ENCODE peak calls at places on chromosomes 12 and 14, in six cellular contexts. One of them, this sample, is unnamed. For H3F3A and H3K4me1, the result is how much of the 10 kb centered on the place peaks cover.

GRCh38 chr12:57483466-57483865 is 3.8 kb upstream of the ARHGAP9 start:
- DNase-seq in PC-9: no peak
- DNase-seq in neural progenitor cell: no peak
- DNase-seq in GM23248: peak
- DNase-seq in PC-3: no peak
- DNase-seq in GM23338: peak
- DNase-seq in this sample: no peak

GRCh38 chr12:49883065-49883464 is 20.6 kb downstream of the FAIM2 start:
- DNase-seq in PC-9: no peak
- DNase-seq in neural progenitor cell: peak
- DNase-seq in GM23338: peak
- DNase-seq in GM23248: no peak
- DNase-seq in PC-3: no peak
- DNase-seq in this sample: no peak

GRCh38 chr12:107468182-107468581 is 217.4 kb upstream of the PWP1 start:
- DNase-seq in PC-9: no peak
- DNase-seq in GM23248: no peak
- DNase-seq in PC-3: no peak
- DNase-seq in neural progenitor cell: no peak
- DNase-seq in GM23338: peak
- DNase-seq in this sample: no peak

GRCh38 chr12:47736877-47737676 is 11.8 kb upstream of the ENDOU start:
- DNase-seq in GM23248: peak
- DNase-seq in GM23338: no peak
- DNase-seq in neural progenitor cell: no peak
- DNase-seq in PC-3: no peak
- DNase-seq in PC-9: no peak
- DNase-seq in this sample: no peak

GRCh38 chr12:121202407-121203355 is 7.2 kb upstream of the P2RX4 start:
- DNase-seq in PC-3: no peak
- DNase-seq in GM23338: no peak
- DNase-seq in neural progenitor cell: no peak
- DNase-seq in PC-9: no peak
- DNase-seq in GM23248: no peak
- DNase-seq in this sample: no peak

GRCh38 chr12:106139422-106140141 is 828 bp upstream of the NUAK1 start:
- DNase-seq in PC-9: peak
- DNase-seq in PC-3: peak
- DNase-seq in GM23248: peak
- DNase-seq in neural progenitor cell: peak
- DNase-seq in GM23338: peak
- DNase-seq in this sample: peak

GRCh38 chr14:54597795-54598443 is 31.0 kb downstream of the SAMD4A start:
- DNase-seq in PC-9: no peak
- DNase-seq in GM23248: peak
- DNase-seq in PC-3: peak
- DNase-seq in neural progenitor cell: no peak
- DNase-seq in GM23338: no peak
- DNase-seq in this sample: no peak

GRCh38 chr12:78703820-78704525 is 160.6 kb upstream of the SYT1 start:
- DNase-seq in PC-9: no peak
- DNase-seq in PC-3: peak
- DNase-seq in GM23248: peak
- DNase-seq in GM23338: no peak
- DNase-seq in neural progenitor cell: no peak
- DNase-seq in this sample: no peak

GRCh38 chr14:77663289-77663688 is 44.5 kb downstream of the ALKBH1 start:
- DNase-seq in GM23248: peak
- DNase-seq in GM23338: no peak
- DNase-seq in PC-3: peak
- DNase-seq in neural progenitor cell: no peak
- DNase-seq in PC-9: peak
- DNase-seq in this sample: no peak

GRCh38 chr12:19572920-19573558 is 133.7 kb downstream of the AEBP2 start:
- DNase-seq in PC-9: peak
- DNase-seq in neural progenitor cell: peak
- DNase-seq in PC-3: peak
- DNase-seq in GM23248: peak
- DNase-seq in GM23338: peak
- DNase-seq in this sample: peak

GRCh38 chr14:53630336-53630735 is 326.3 kb downstream of the BMP4 start:
- DNase-seq in PC-3: no peak
- DNase-seq in GM23338: no peak
- DNase-seq in PC-9: no peak
- DNase-seq in GM23248: no peak
- DNase-seq in neural progenitor cell: no peak
- DNase-seq in this sample: no peak

GRCh38 chr14:72545411-72546311 is 348.2 kb downstream of the DPF3 start:
- DNase-seq in GM23248: peak
- DNase-seq in PC-3: peak
- DNase-seq in neural progenitor cell: no peak
- DNase-seq in PC-9: no peak
- DNase-seq in GM23338: no peak
- DNase-seq in this sample: no peak

GRCh38 chr14:28143340-28143739 is 623.2 kb upstream of the FOXG1 start:
- DNase-seq in neural progenitor cell: peak
- DNase-seq in GM23338: peak
- DNase-seq in PC-9: no peak
- DNase-seq in GM23248: no peak
- DNase-seq in PC-3: no peak
- DNase-seq in this sample: no peak

GRCh38 chr12:120810021-120810420 is 84.4 kb downstream of the ACADS start:
- DNase-seq in GM23338: no peak
- DNase-seq in PC-3: no peak
- DNase-seq in PC-9: no peak
- DNase-seq in neural progenitor cell: no peak
- DNase-seq in GM23248: no peak
- DNase-seq in this sample: no peak

GRCh38 chr12:79424109-79424721 is 266.5 kb downstream of the PAWR start:
- DNase-seq in neural progenitor cell: peak
- DNase-seq in PC-3: peak
- DNase-seq in PC-9: peak
- DNase-seq in GM23338: no peak
- DNase-seq in GM23248: peak
- DNase-seq in this sample: no peak

GRCh38 chr12:4293299-4293941 is 19.9 kb downstream of the CCND2 start:
- DNase-seq in GM23248: no peak
- DNase-seq in neural progenitor cell: no peak
- DNase-seq in PC-9: no peak
- DNase-seq in GM23338: no peak
- DNase-seq in PC-3: no peak
- DNase-seq in this sample: no peak
- H3F3A ChIP-seq in GM23248: under half
- H3F3A ChIP-seq in neural progenitor cell: under half
- H3F3A ChIP-seq in PC-9: under half
- H3F3A ChIP-seq in GM23338: under half
- H3F3A ChIP-seq in PC-3: under half
- H3F3A ChIP-seq in this sample: half or more

GRCh38 chr14:90557516-90557915 is 160.7 kb downstream of the CALM1 start:
- DNase-seq in GM23248: no peak
- DNase-seq in PC-3: no peak
- DNase-seq in GM23338: no peak
- DNase-seq in neural progenitor cell: no peak
- DNase-seq in PC-9: no peak
- DNase-seq in this sample: no peak
- H3K4me2 ChIP-seq in GM23248: no peak
- H3K4me2 ChIP-seq in PC-3: no peak
- H3K4me2 ChIP-seq in GM23338: no peak
- H3K4me2 ChIP-seq in neural progenitor cell: no peak
- H3K4me2 ChIP-seq in PC-9: no peak
- H3K4me2 ChIP-seq in this sample: no peak

GRCh38 chr12:6205144-6205539 is 4.9 kb downstream of the CD9 start:
- DNase-seq in PC-9: no peak
- DNase-seq in PC-3: no peak
- DNase-seq in GM23338: peak
- DNase-seq in neural progenitor cell: peak
- DNase-seq in GM23248: no peak
- DNase-seq in this sample: no peak

GRCh38 chr12:6206327-6206726 is 6.1 kb downstream of the CD9 start:
- DNase-seq in PC-3: no peak
- DNase-seq in GM23338: no peak
- DNase-seq in neural progenitor cell: no peak
- DNase-seq in PC-9: no peak
- DNase-seq in GM23248: no peak
- DNase-seq in this sample: no peak

GRCh38 chr12:6204533-6205143 is 4.4 kb downstream of the CD9 start:
- DNase-seq in neural progenitor cell: no peak
- DNase-seq in PC-3: no peak
- DNase-seq in PC-9: no peak
- DNase-seq in GM23248: no peak
- DNase-seq in GM23338: no peak
- DNase-seq in this sample: no peak

GRCh38 chr12:6207254-6207942 is 7.2 kb downstream of the CD9 start:
- DNase-seq in GM23338: no peak
- DNase-seq in neural progenitor cell: no peak
- DNase-seq in PC-3: no peak
- DNase-seq in GM23248: peak
- DNase-seq in PC-9: no peak
- DNase-seq in this sample: no peak

GRCh38 chr12:6205761-6206160 is 5.6 kb downstream of the CD9 start:
- DNase-seq in GM23248: no peak
- DNase-seq in PC-3: no peak
- DNase-seq in GM23338: no peak
- DNase-seq in neural progenitor cell: no peak
- DNase-seq in PC-9: no peak
- DNase-seq in this sample: no peak
- H3K4me1 ChIP-seq in GM23248: under half
- H3K4me1 ChIP-seq in PC-3: under half
- H3K4me1 ChIP-seq in GM23338: half or more
- H3K4me1 ChIP-seq in neural progenitor cell: under half
- H3K4me1 ChIP-seq in PC-9: under half
- H3K4me1 ChIP-seq in this sample: under half

GRCh38 chr14:50964683-50965390 is 20.6 kb upstream of the PYGL start:
- DNase-seq in GM23248: peak
- DNase-seq in PC-9: peak
- DNase-seq in PC-3: peak
- DNase-seq in GM23338: no peak
- DNase-seq in neural progenitor cell: no peak
- DNase-seq in this sample: no peak
- H3F3A ChIP-seq in GM23248: under half
- H3F3A ChIP-seq in PC-9: under half
- H3F3A ChIP-seq in PC-3: under half
- H3F3A ChIP-seq in GM23338: under half
- H3F3A ChIP-seq in neural progenitor cell: under half
- H3F3A ChIP-seq in this sample: under half

GRCh38 chr12:95497031-95497430 is 23.1 kb downstream of the METAP2 start:
- DNase-seq in GM23338: no peak
- DNase-seq in PC-9: no peak
- DNase-seq in PC-3: no peak
- DNase-seq in neural progenitor cell: no peak
- DNase-seq in GM23248: no peak
- DNase-seq in this sample: no peak
- H3K4me2 ChIP-seq in GM23338: no peak
- H3K4me2 ChIP-seq in PC-9: no peak
- H3K4me2 ChIP-seq in PC-3: no peak
- H3K4me2 ChIP-seq in neural progenitor cell: no peak
- H3K4me2 ChIP-seq in GM23248: no peak
- H3K4me2 ChIP-seq in this sample: no peak

DNA sequence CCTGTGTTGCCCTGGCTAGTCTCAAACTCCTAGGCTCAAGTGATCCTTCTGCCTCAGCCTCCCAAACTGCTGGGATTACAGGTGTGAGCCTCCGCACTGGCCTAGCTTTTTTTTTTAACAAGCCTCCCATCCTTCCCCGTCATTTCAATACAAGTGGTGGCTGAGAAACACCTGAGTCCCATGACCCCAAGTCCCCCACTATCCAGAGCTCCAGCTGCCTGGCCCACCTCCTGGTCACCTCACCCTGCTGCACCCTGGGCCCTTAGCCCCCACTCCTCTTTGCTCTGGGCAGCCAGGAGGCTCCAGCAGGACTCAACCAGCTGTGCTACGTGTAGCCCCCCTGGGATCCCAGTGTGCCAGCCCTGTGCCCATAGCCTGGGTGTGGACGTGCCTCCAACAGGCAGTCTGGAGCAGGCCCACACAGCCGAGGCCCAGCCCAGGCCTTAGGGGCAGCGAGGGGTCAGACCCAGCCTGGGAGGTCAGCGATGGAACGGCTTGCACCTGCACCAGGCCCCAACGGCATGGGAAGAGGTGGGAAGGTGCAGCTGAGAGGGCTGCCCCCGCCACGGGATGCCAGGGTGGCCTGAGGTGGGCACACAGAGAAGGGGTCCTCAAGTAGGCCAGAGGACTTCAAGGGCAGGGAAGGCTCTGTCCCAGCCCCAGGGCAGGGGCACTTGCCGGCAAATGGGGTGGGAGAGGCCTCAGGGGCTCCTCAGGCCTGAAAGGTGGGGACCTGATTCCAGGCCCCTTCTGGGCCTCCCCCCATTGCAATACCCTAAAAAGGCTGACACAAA is 6.5 kb downstream of the AHNAK2 start:
- DNase-seq in GM23248: no peak
- DNase-seq in PC-3: no peak
- DNase-seq in GM23338: no peak
- DNase-seq in PC-9: no peak
- DNase-seq in neural progenitor cell: no peak
- DNase-seq in this sample: no peak
- H3K4me1 ChIP-seq in GM23248: half or more
- H3K4me1 ChIP-seq in PC-3: half or more
- H3K4me1 ChIP-seq in GM23338: under half
- H3K4me1 ChIP-seq in PC-9: half or more
- H3K4me1 ChIP-seq in neural progenitor cell: under half
- H3K4me1 ChIP-seq in this sample: under half